ENCODE peak calls at places on chromosomes 1 and 21, in four cellular contexts. X is breast epithelium, N is ovary, L is MM.1S. A is an unnamed sample.

GRCh38 chr1:53517821-53518352 is 58.7 kb downstream of the DMRTB1 start:
- DNase-seq in X (no peak), N (no peak), L (no peak), A (no peak)

GRCh38 chr1:201307760-201308499 is 24.6 kb downstream of the PKP1 start:
- DNase-seq in X (peak; percentile 91), N (no peak), L (no peak), A (no peak)

GRCh38 chr1:181784039-181784683 is 277.4 kb downstream of the ZNF648 start:
- DNase-seq in X (no peak), N (no peak), L (no peak), A (no peak)

GRCh38 chr1:4133541-4133940 is 233.5 kb upstream of the C1orf174 start:
- DNase-seq in X (no peak), N (no peak), L (no peak), A (no peak)

GRCh38 chr1:77164434-77164944 is 54.7 kb downstream of the PIGK start:
- DNase-seq in X (no peak), N (no peak), L (no peak), A (no peak)

GRCh38 chr1:8061210-8061609 is 35.1 kb upstream of the ERRFI1 start:
- DNase-seq in X (no peak), N (no peak), L (no peak), A (no peak)

GRCh38 chr1:183144752-183145151 is 41.3 kb upstream of the LAMC2 start:
- DNase-seq in X (no peak), N (no peak), L (no peak), A (no peak)

GRCh38 chr1:116167625-116168276 is 56.6 kb downstream of the MAB21L3 start:
- DNase-seq in X (no peak), N (peak; percentile 22), L (no peak), A (no peak)

GRCh38 chr1:102191723-102192122 is 195.0 kb upstream of the OLFM3 start:
- DNase-seq in X (no peak), N (no peak), L (peak; percentile 41), A (no peak)

GRCh38 chr1:14255711-14256110 is 342.8 kb upstream of the KAZN start:
- DNase-seq in X (no peak), N (no peak), L (no peak), A (no peak)

GRCh38 chr1:16324456-16324890 is 27.8 kb downstream of the FBXO42 start:
- DNase-seq in X (no peak), N (peak; percentile 20), L (no peak), A (no peak)

GRCh38 chr1:230820568-230820967 is 47.8 kb downstream of the C1orf198 start:
- DNase-seq in X (no peak), N (no peak), L (no peak), A (no peak)

GRCh38 chr1:219340796-219341195 is 167.1 kb downstream of the LYPLAL1 start:
- DNase-seq in X (no peak), N (no peak), L (no peak), A (no peak)

GRCh38 chr21:26965091-26965566 is 1.8 kb downstream of the ADAMTS5 start:
- DNase-seq in X (peak; percentile 55), N (no peak), L (no peak), A (no peak)

GRCh38 chr1:42325014-42325402 is 10.0 kb downstream of the FOXJ3 start:
- DNase-seq in X (no peak), N (no peak), L (no peak), A (no peak)

GRCh38 chr1:162166934-162167615 is 97.6 kb downstream of the NOS1AP start:
- DNase-seq in X (no peak), N (no peak), L (no peak), A (no peak)

GRCh38 chr1:231094421-231094820 is 54.4 kb upstream of the FAM89A start:
- DNase-seq in X (no peak), N (no peak), L (no peak), A (no peak)

GRCh38 chr1:19203440-19203839 is 6.6 kb downstream of the UBR4 start:
- DNase-seq in X (peak; percentile 55), N (no peak), L (no peak), A (no peak)

GRCh38 chr21:37671381-37671780 is 244.9 kb downstream of the KCNJ6 start:
- DNase-seq in X (no peak), N (no peak), L (no peak), A (no peak)

GRCh38 chr21:37677006-37677405 is 239.3 kb downstream of the KCNJ6 start:
- DNase-seq in X (no peak), N (no peak), L (no peak), A (no peak)

GRCh38 chr21:37673801-37674575 is 242.3 kb downstream of the KCNJ6 start:
- DNase-seq in X (no peak), N (no peak), L (no peak), A (no peak)

GRCh38 chr21:37670883-37671282 is 245.4 kb downstream of the KCNJ6 start:
- DNase-seq in X (no peak), N (no peak), L (no peak), A (no peak)

DNA sequence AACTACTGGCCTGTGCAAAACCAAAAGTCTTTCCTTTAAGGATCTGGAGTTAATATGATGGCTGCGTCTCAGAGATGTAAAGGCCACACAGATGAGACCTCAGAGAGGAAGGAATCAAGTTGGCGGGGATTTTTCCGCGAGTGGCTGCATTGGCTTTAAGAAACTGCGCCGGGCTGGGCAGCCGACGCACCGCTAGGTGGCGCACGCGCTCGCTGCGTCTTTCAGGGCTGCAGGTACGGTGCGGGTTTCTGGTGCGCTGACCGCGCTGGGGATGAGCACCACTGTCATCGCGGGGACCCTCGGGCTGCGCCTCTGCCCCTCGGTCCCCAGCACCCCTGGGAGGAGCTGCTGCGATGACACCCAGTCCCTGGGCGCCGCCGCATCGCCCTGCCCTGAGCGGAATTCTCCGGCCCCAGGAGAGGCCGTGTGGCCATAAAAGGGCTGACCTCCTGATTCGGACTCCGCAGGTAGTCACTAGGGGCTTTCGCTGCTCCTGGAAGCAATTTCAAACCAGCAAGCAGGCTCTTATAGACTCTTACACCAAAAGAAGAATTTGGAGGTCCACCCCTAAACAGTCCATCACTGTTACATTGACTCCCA is 241.0 kb downstream of the KCNJ6 start:
- DNase-seq in X (peak; percentile 26), N (peak; percentile 29), L (peak; percentile 82), A (peak; percentile 29)
- H3K4me3 ChIP-seq in X (no peak overlapping the region), N (no peak overlapping the region), L (peak overlapping the region; percentile 21), A (no peak overlapping the region)

GRCh38 chr1:110961902-110962301 is 1.8 kb downstream of the LRIF1 start:
- DNase-seq in X (no peak), N (no peak), L (no peak), A (no peak)

GRCh38 chr1:110962892-110963665 is 643 bp downstream of the LRIF1 start:
- DNase-seq in X (peak; percentile 26), N (peak; percentile 42), L (peak; percentile 63), A (peak; percentile 58)

GRCh38 chr1:110963666-110964399 is at the start of gene LRIF1:
- DNase-seq in X (peak; percentile 99), N (peak; percentile 100), L (peak; percentile 99), A (peak; percentile 100)

GRCh38 chr1:110967256-110967655 is 3.5 kb upstream of the LRIF1 start:
- DNase-seq in X (no peak), N (no peak), L (no peak), A (no peak)

DNA sequence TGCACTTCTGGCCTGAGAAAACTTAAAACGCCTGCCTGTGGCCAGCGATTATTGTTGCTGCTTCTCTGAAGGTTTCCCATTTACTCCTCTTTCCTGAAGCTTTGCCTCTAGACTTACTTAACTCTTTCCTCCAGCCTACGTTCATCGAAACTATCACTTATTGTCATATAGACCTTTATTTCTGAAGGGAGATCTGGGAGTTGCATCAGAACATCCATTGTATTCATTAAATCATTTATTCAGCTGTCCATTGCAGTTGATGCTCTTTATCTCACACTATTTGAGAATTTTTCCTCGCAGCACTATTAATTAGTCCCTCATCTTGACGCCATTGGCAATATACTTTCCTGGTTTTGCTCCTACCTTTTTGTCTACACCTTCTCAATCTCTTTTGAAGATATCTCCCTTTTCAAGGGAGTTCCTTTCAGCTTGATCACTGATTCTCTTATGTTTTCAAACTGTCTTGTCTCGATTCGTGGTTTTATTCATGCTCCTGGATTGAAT is 730 bp upstream of the LRIF1 start:
- DNase-seq in X (no peak), N (no peak), L (no peak), A (no peak)
- H3K9me3 ChIP-seq in X (peaks cover 8% of the 10 kb centered on the region), N (no peaks in the 10 kb centered on the region), L (no peaks in the 10 kb centered on the region), A (peaks cover 9% of the 10 kb centered on the region)

DNA sequence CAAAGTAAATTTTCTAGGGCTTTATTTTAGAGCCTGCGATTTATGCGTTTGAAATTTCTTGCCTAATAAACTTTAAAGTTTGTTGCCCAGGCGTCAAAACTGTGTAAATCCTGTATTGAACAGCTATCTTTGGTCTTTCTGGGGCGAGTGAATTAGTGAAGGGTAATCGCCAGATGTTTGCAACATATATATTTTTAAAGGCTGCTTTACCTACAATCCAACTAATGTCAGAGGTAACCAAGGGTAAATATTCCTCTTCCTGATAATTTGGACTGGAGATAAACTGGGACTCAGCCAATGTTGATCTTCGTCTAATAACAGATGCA is 885 bp upstream of the PROX1 start:
- DNase-seq in X (no peak), N (no peak), L (no peak), A (no peak)
- H3K4me3 ChIP-seq in X (peak overlapping the region; percentile 65), N (peak overlapping the region; percentile 53), L (peak overlapping the region; percentile 80), A (no peak overlapping the region)

GRCh38 chr1:248366609-248367008 is 5.1 kb downstream of the OR2T4 start:
- DNase-seq in X (no peak), N (no peak), L (peak; percentile 52), A (no peak)
- H3K9me3 ChIP-seq in X (no peaks in the 10 kb centered on the region), N (no peaks in the 10 kb centered on the region), L (no peaks in the 10 kb centered on the region), A (no peaks in the 10 kb centered on the region)

GRCh38 chr1:204128964-204129896 is 22.6 kb downstream of the ETNK2 start:
- DNase-seq in X (peak; percentile 89), N (peak; percentile 77), L (peak; percentile 60), A (peak; percentile 56)
- H3K4me3 ChIP-seq in X (peak overlapping the region; percentile 44), N (peak overlapping the region; percentile 27), L (no peak overlapping the region), A (no peak overlapping the region)

DNA sequence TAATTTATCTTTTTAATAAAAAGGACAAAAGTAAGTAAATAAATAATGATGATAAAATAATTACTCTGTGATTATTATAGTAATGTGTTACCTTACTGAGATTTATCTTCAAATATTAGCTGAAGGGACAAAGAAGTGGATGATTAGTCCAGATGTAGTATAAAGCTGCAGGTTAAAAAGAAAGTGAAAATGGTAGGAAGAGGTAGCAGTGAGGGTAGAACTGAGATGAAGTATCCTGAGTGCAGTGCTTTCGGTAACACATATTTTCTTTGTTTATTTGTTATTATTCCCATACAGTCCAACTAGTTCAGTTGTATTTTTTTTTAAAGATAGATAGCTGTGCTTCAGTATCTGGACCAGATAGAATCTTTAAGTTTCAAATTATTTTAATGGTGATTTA is 1203.5 kb downstream of the NCAM2 start:
- DNase-seq in X (no peak), N (no peak), L (no peak), A (no peak)
- H3K9me3 ChIP-seq in X (no peaks in the 10 kb centered on the region), N (no peaks in the 10 kb centered on the region), L (no peaks in the 10 kb centered on the region), A (no peaks in the 10 kb centered on the region)

GRCh38 chr1:27607239-27607804 is 3.4 kb upstream of the AHDC1 start:
- DNase-seq in X (no peak), N (no peak), L (no peak), A (no peak)

GRCh38 chr1:27611450-27611849 is 7.5 kb upstream of the AHDC1 start:
- DNase-seq in X (no peak), N (no peak), L (no peak), A (no peak)

GRCh38 chr1:27606708-27607238 is 2.8 kb upstream of the AHDC1 start:
- DNase-seq in X (no peak), N (no peak), L (no peak), A (no peak)

GRCh38 chr1:27609210-27609555 is 5.2 kb upstream of the AHDC1 start:
- DNase-seq in X (no peak), N (no peak), L (no peak), A (no peak)

GRCh38 chr1:27609618-27610240 is 5.8 kb upstream of the AHDC1 start:
- DNase-seq in X (no peak), N (no peak), L (no peak), A (no peak)
- H3K4me3 ChIP-seq in X (no peak overlapping the region), N (no peak overlapping the region), L (no peak overlapping the region), A (no peak overlapping the region)

GRCh38 chr1:22914156-22914555 is 58.5 kb downstream of the LACTBL1 start:
- DNase-seq in X (no peak), N (no peak), L (no peak), A (no peak)
- H3K9me3 ChIP-seq in X (no peaks in the 10 kb centered on the region), N (no peaks in the 10 kb centered on the region), L (no peaks in the 10 kb centered on the region), A (no peaks in the 10 kb centered on the region)